ENCODE peak calls at places on chromosomes 5 and 9, in six cellular contexts. F, P, D, N, B and A are unnamed samples.
A peak's percentile ranks its signal among the peaks of the same experiment; 100 is the strongest.

GRCh38 chr9:5879419-5880181 is 11.1 kb upstream of the MLANA start:
- DNase-seq in F (peak; percentile 71), P (no peak), D (no peak), N (no peak), B (peak; percentile 78), A (peak; percentile 87)

GRCh38 chr5:39816111-39816834 is 391.5 kb upstream of the DAB2 start:
- DNase-seq in F (no peak), P (no peak), D (no peak), N (no peak), B (no peak), A (peak; percentile 72)

GRCh38 chr9:132879443-132880310 is 979 bp downstream of the SPACA9 start:
- DNase-seq in F (no peak), P (no peak), D (no peak), N (no peak), B (peak; percentile 44), A (peak; percentile 8)

GRCh38 chr5:73564644-73565165 is 734 bp downstream of the ANKRA2 start:
- DNase-seq in F (no peak), P (no peak), D (no peak), N (no peak), B (no peak), A (no peak)

GRCh38 chr5:107040907-107041306 is 629.8 kb downstream of the EFNA5 start:
- DNase-seq in F (no peak), P (no peak), D (no peak), N (no peak), B (no peak), A (no peak)

GRCh38 chr5:53871050-53871449 is 310.6 kb downstream of the NDUFS4 start:
- DNase-seq in F (no peak), P (no peak), D (no peak), N (no peak), B (no peak), A (no peak)

GRCh38 chr9:110980261-110980660 is 58.0 kb downstream of the LPAR1 start:
- DNase-seq in F (no peak), P (no peak), D (no peak), N (no peak), B (no peak), A (peak; percentile 30)

GRCh38 chr9:127698386-127698785 is 8.4 kb upstream of the CFAP157 start:
- DNase-seq in F (no peak), P (no peak), D (no peak), N (no peak), B (no peak), A (no peak)

GRCh38 chr5:139392678-139393496 is 2.0 kb downstream of the PROB1 start:
- DNase-seq in F (no peak), P (no peak), D (peak; percentile 91), N (no peak), B (no peak), A (peak; percentile 64)

GRCh38 chr5:125148706-125149105 is 402.3 kb upstream of the ZNF608 start:
- DNase-seq in F (peak; percentile 28), P (no peak), D (no peak), N (no peak), B (no peak), A (peak; percentile 50)

GRCh38 chr9:74379718-74380117 is 117.4 kb upstream of the RORB start:
- DNase-seq in F (no peak), P (peak; percentile 31), D (peak; percentile 72), N (peak; percentile 20), B (peak; percentile 22), A (no peak)

GRCh38 chr9:4508246-4508906 is 18.1 kb downstream of the SLC1A1 start:
- DNase-seq in F (peak; percentile 53), P (no peak), D (no peak), N (no peak), B (peak; percentile 59), A (peak; percentile 72)

GRCh38 chr9:35001803-35002502 is 12.4 kb downstream of the DNAJB5 start:
- DNase-seq in F (peak; percentile 50), P (no peak), D (no peak), N (no peak), B (peak; percentile 73), A (no peak)

GRCh38 chr5:120615967-120616645 is 152.0 kb downstream of the PRR16 start:
- DNase-seq in F (peak; percentile 93), P (no peak), D (no peak), N (no peak), B (peak; percentile 10), A (peak; percentile 88)

GRCh38 chr9:91580136-91580535 is 156.5 kb upstream of the NFIL3 start:
- DNase-seq in F (peak; percentile 58), P (no peak), D (no peak), N (no peak), B (no peak), A (peak; percentile 9)

GRCh38 chr5:120552638-120553037 is 88.5 kb downstream of the PRR16 start:
- DNase-seq in F (peak; percentile 29), P (no peak), D (no peak), N (no peak), B (no peak), A (no peak)

GRCh38 chr5:28926422-28926821 is 1888.0 kb upstream of the CDH9 start:
- DNase-seq in F (no peak), P (no peak), D (no peak), N (no peak), B (no peak), A (no peak)

GRCh38 chr9:102892025-102892424 is 103.1 kb upstream of the CYLC2 start:
- DNase-seq in F (no peak), P (no peak), D (no peak), N (no peak), B (no peak), A (no peak)

GRCh38 chr9:91949293-91949945 is 609 bp downstream of the ROR2 start:
- DNase-seq in F (no peak), P (no peak), D (peak; percentile 44), N (peak; percentile 41), B (no peak), A (peak; percentile 32)

GRCh38 chr5:74035521-74035937 is 409.5 kb downstream of the ARHGEF28 start:
- DNase-seq in F (peak; percentile 69), P (no peak), D (peak; percentile 46), N (no peak), B (no peak), A (peak; percentile 69)

DNA sequence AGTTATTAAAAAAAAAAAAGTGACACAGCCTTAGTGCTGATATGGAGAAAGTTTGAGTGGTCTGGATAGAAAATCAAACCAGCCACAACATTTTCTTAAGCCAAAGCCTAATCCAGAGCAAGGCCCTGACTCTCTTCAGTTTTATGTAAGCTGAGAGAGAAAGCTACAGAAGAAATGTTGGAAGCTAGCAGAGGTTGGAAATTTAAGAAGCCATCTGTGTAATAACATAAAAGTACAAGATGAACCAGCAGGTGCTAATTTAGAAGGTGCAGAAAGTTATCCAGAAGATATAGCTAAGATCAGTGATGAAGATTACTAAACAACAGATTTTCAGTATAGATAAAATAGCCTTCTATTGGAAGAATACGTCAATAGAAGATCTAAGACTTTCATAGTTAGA is 102.9 kb downstream of the GHR start:
- DNase-seq in F (no peak), P (no peak), D (no peak), N (no peak), B (no peak), A (no peak)
- H3K14ac ChIP-seq in F (no peak overlapping the region), P (no peak overlapping the region), D (no peak overlapping the region), N (no peak overlapping the region), B (no peak overlapping the region), A (no peak overlapping the region)

DNA sequence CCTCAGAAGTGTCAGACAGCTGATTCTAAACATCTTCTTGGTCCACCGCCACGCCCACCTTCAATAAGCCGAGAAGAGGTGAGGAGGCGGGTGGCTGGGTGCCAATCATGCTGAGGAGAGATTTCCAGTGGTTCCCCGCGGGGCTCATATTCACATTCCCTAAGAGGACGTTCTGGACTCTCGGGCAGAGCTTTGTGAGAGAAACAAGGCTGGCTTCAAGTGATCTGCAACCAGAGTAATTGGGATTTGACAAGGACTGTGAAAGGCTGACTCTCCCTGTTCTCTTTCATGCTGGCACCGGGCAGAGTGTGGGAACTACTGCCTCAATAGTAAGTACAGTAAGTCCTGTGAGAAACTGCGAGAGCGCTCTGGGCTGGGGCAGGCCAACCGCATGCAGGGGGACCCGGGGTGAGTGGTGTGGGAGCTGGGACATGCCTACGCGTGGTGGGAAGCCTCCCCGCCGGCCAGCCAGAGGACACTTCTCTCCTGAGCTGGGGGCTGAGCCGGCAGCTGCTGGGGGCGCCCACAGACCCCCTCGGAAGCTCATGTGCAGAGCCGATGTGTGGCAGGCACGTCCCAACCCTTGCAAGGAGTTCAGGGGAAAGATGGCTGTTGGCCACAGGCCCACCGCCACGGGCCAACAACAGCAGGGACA is 110.9 kb downstream of the LIFR start:
- DNase-seq in F (no peak), P (no peak), D (no peak), N (no peak), B (no peak), A (no peak)
- H3K14ac ChIP-seq in F (no peak overlapping the region), P (no peak overlapping the region), D (no peak overlapping the region), N (no peak overlapping the region), B (no peak overlapping the region), A (no peak overlapping the region)

GRCh38 chr9:76414656-76415055 is 20.4 kb upstream of the RFK start:
- DNase-seq in F (peak; percentile 69), P (no peak), D (no peak), N (no peak), B (no peak), A (no peak)

GRCh38 chr9:76413658-76414057 is 19.4 kb upstream of the RFK start:
- DNase-seq in F (no peak), P (no peak), D (no peak), N (no peak), B (no peak), A (no peak)

GRCh38 chr9:76415731-76416130 is 21.5 kb upstream of the RFK start:
- DNase-seq in F (no peak), P (no peak), D (no peak), N (no peak), B (no peak), A (no peak)

GRCh38 chr9:76417394-76417793 is 23.2 kb upstream of the RFK start:
- DNase-seq in F (no peak), P (no peak), D (no peak), N (no peak), B (no peak), A (no peak)

DNA sequence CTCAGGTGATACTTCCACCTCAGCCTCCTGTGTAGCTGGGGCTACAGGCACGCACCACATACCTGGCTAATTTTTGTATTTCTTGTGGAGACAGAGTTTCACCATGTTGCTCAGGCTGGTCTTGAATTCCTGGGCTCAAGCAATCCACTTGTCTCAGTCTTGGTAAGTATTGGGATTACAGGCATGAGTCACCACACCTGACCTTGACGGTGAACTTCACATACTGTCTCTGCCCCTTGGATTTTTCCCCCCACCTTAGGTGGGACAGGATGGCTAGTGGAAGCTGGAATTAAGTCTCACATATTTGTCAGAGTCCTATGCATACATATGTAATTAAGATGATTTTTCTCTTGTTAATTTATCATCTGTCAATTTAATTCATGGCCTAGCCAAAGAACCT is 20.9 kb upstream of the RFK start:
- DNase-seq in F (no peak), P (no peak), D (no peak), N (no peak), B (no peak), A (no peak)
- H3K14ac ChIP-seq in F (no peak overlapping the region), P (no peak overlapping the region), D (no peak overlapping the region), N (no peak overlapping the region), B (no peak overlapping the region), A (no peak overlapping the region)

GRCh38 chr5:16502866-16503265 is 37.3 kb upstream of the ZNF622 start:
- DNase-seq in F (peak; percentile 9), P (no peak), D (no peak), N (no peak), B (no peak), A (peak; percentile 52)

GRCh38 chr5:16497546-16497945 is 31.9 kb upstream of the ZNF622 start:
- DNase-seq in F (no peak), P (no peak), D (no peak), N (no peak), B (no peak), A (no peak)

GRCh38 chr5:16505140-16505891 is 39.7 kb upstream of the ZNF622 start:
- DNase-seq in F (no peak), P (no peak), D (no peak), N (no peak), B (no peak), A (no peak)

GRCh38 chr5:16504571-16504970 is 39.0 kb upstream of the ZNF622 start:
- DNase-seq in F (no peak), P (no peak), D (no peak), N (no peak), B (no peak), A (no peak)

GRCh38 chr5:16500024-16500423 is 34.4 kb upstream of the ZNF622 start:
- DNase-seq in F (no peak), P (no peak), D (no peak), N (no peak), B (peak; percentile 62), A (no peak)
- H3K14ac ChIP-seq in F (no peak overlapping the region), P (no peak overlapping the region), D (no peak overlapping the region), N (no peak overlapping the region), B (no peak overlapping the region), A (no peak overlapping the region)